ENCODE peak calls at places on chromosomes 16 and 17, in eight cellular contexts. A, R, V, C, D, E, Y and J are unnamed samples.

GRCh38 chr16:4989391-4990006 is 31.4 kb downstream of the SEC14L5 start:
- DNase-seq in A (no peak), R (no peak), V (no peak), C (peak), D (no peak), E (no peak), Y (no peak), J (no peak)

GRCh38 chr17:59361386-59361785 is 29.9 kb downstream of the YPEL2 start:
- DNase-seq in A (no peak), R (peak), V (peak), C (no peak), D (no peak), E (peak), Y (no peak), J (peak)

GRCh38 chr17:10063730-10064221 is 134.6 kb downstream of the GAS7 start:
- DNase-seq in A (no peak), R (no peak), V (no peak), C (no peak), D (no peak), E (peak), Y (no peak), J (no peak)

GRCh38 chr17:81254955-81255717 is 16.0 kb downstream of the NDUFAF8 start:
- DNase-seq in A (no peak), R (peak), V (peak), C (peak), D (peak), E (peak), Y (no peak), J (peak)

GRCh38 chr17:28513476-28513875 is 7.3 kb downstream of the FOXN1 start:
- DNase-seq in A (no peak), R (no peak), V (no peak), C (no peak), D (no peak), E (no peak), Y (no peak), J (no peak)

GRCh38 chr17:75516619-75517276 is 420 bp downstream of the TSEN54 start:
- DNase-seq in A (no peak), R (peak), V (peak), C (peak), D (no peak), E (no peak), Y (peak), J (peak)

GRCh38 chr16:67443299-67443698 is 12.4 kb downstream of the HSD11B2 start:
- DNase-seq in A (no peak), R (no peak), V (no peak), C (no peak), D (no peak), E (no peak), Y (no peak), J (no peak)

GRCh38 chr16:87864331-87864989 is 4.8 kb downstream of the SLC7A5 start:
- DNase-seq in A (no peak), R (peak), V (peak), C (no peak), D (no peak), E (peak), Y (no peak), J (no peak)

GRCh38 chr16:20867585-20867984 is 32.6 kb downstream of the DCUN1D3 start:
- DNase-seq in A (no peak), R (no peak), V (peak), C (no peak), D (no peak), E (peak), Y (no peak), J (no peak)

GRCh38 chr17:78252111-78252634 is 20.7 kb downstream of the TMEM235 start:
- DNase-seq in A (no peak), R (no peak), V (no peak), C (no peak), D (peak), E (no peak), Y (no peak), J (no peak)

GRCh38 chr17:31722251-31723056 is 136.6 kb downstream of the COPRS start:
- DNase-seq in A (no peak), R (no peak), V (peak), C (no peak), D (no peak), E (peak), Y (no peak), J (peak)

GRCh38 chr17:38620551-38621277 is 15.0 kb upstream of the SRCIN1 start:
- DNase-seq in A (no peak), R (no peak), V (no peak), C (no peak), D (no peak), E (no peak), Y (no peak), J (no peak)

GRCh38 chr17:67227488-67227887 is 17.5 kb downstream of the HELZ start:
- DNase-seq in A (no peak), R (no peak), V (peak), C (no peak), D (no peak), E (peak), Y (no peak), J (peak)

GRCh38 chr16:83720981-83721380 is 86.8 kb upstream of the HSBP1 start:
- DNase-seq in A (no peak), R (no peak), V (no peak), C (no peak), D (no peak), E (no peak), Y (no peak), J (no peak)

GRCh38 chr16:52896478-52897164 is 156.1 kb downstream of the CHD9NB start:
- DNase-seq in A (no peak), R (no peak), V (no peak), C (no peak), D (no peak), E (no peak), Y (no peak), J (no peak)

GRCh38 chr17:73156166-73156840 is 8.5 kb upstream of the SSTR2 start:
- DNase-seq in A (peak), R (peak), V (peak), C (peak), D (peak), E (peak), Y (peak), J (peak)

GRCh38 chr17:36535669-36536081 is 888 bp downstream of the PIGW start:
- DNase-seq in A (no peak), R (no peak), V (no peak), C (no peak), D (no peak), E (no peak), Y (no peak), J (no peak)

GRCh38 chr17:64785050-64785449 is 122.9 kb upstream of the SMURF2 start:
- DNase-seq in A (no peak), R (no peak), V (no peak), C (peak), D (no peak), E (no peak), Y (no peak), J (no peak)

GRCh38 chr17:82461827-82462524 is 3.4 kb downstream of the NARF start:
- DNase-seq in A (no peak), R (peak), V (no peak), C (no peak), D (no peak), E (no peak), Y (no peak), J (no peak)

GRCh38 chr17:55322451-55322985 is 57.8 kb downstream of the HLF start:
- DNase-seq in A (no peak), R (no peak), V (no peak), C (no peak), D (no peak), E (no peak), Y (no peak), J (no peak)

GRCh38 chr17:20302191-20302917 is 165.0 kb downstream of the LGALS9B start:
- DNase-seq in A (no peak), R (no peak), V (peak), C (no peak), D (no peak), E (peak), Y (no peak), J (no peak)

GRCh38 chr16:82523786-82524185 is 103.0 kb upstream of the CDH13 start:
- DNase-seq in A (no peak), R (no peak), V (peak), C (no peak), D (no peak), E (no peak), Y (no peak), J (no peak)

GRCh38 chr17:70184770-70185169 is 15.4 kb downstream of the KCNJ2 start:
- DNase-seq in A (no peak), R (peak), V (peak), C (no peak), D (no peak), E (peak), Y (no peak), J (no peak)

GRCh38 chr16:70635356-70636016 is 10.9 kb upstream of the IL34 start:
- DNase-seq in A (no peak), R (peak), V (peak), C (no peak), D (no peak), E (peak), Y (peak), J (peak)

DNA sequence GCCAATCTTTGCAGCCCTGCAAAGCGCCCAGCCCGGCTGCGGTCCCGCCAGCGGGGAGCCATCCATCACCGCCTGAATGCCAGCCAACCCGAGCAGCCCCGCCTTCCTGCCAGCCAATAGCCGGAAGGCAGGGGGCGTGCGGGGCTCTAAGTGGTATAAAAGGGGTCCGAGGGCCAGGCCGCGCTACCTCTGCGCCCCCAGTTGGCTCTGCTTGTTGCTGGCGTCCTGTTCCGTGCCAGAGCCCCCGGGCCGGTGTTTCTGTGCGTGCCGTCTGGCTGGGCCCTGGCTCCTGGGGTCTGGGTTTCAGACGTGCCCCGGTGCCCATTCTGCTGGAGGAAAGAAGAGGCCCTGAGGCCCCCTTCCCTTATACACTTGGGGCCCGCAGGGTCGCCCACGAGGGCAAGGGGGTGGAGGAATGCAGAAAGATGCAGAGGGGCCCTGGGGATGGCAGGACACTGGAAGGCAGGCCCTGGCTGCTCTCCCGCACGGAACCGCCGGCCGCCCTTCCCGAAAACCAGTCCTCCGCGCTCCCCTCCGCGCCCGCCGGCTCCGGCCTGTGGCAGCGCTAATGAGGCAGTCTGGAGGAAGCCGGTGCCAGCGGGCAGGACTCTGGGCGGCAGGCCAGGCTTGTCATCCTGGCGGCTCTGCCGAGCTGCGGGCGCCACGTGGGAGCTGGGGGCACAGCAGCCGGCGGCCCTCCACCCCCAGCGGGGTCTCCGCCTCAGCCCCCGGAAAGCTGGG is 14.0 kb downstream of the COPZ2 start:
- DNase-seq in A (peak), R (peak), V (peak), C (peak), D (peak), E (peak), Y (no peak), J (peak)
- H3K4me3 ChIP-seq in A (peak), R (peak), V (peak), C (peak), D (peak), E (peak), Y (peak), J (peak)

GRCh38 chr17:50429793-50430192 is 3.8 kb downstream of the ACSF2 start:
- DNase-seq in A (no peak), R (no peak), V (no peak), C (no peak), D (no peak), E (no peak), Y (no peak), J (no peak)
- H3K9ac ChIP-seq in A (no peak), R (no peak), V (no peak), C (no peak), D (no peak), E (no peak), Y (no peak), J (peak)

GRCh38 chr17:45172232-45172540 is 10.5 kb downstream of the HEXIM2 start:
- DNase-seq in A (no peak), R (no peak), V (no peak), C (no peak), D (no peak), E (no peak), Y (no peak), J (no peak)
- H3K4me3 ChIP-seq in A (peak), R (peak), V (no peak), C (no peak), D (no peak), E (no peak), Y (no peak), J (peak)

GRCh38 chr16:50204426-50205108 is 51.5 kb downstream of the TENT4B start:
- DNase-seq in A (no peak), R (no peak), V (peak), C (no peak), D (no peak), E (no peak), Y (no peak), J (no peak)
- H3K9ac ChIP-seq in A (no peak), R (no peak), V (no peak), C (no peak), D (no peak), E (no peak), Y (no peak), J (no peak)

GRCh38 chr17:7263071-7263800 is 958 bp upstream of the CLDN7 start:
- DNase-seq in A (peak), R (peak), V (no peak), C (peak), D (peak), E (no peak), Y (no peak), J (no peak)
- H3K4me3 ChIP-seq in A (peak), R (peak), V (no peak), C (peak), D (peak), E (no peak), Y (peak), J (peak)

GRCh38 chr17:41773731-41774193 is 12.7 kb downstream of the JUP start:
- DNase-seq in A (no peak), R (no peak), V (no peak), C (no peak), D (peak), E (peak), Y (no peak), J (no peak)
- H3K9ac ChIP-seq in A (peak), R (peak), V (no peak), C (peak), D (peak), E (no peak), Y (no peak), J (no peak)

GRCh38 chr17:45244725-45245656 is 16.9 kb downstream of the SPATA32 start:
- DNase-seq in A (no peak), R (no peak), V (no peak), C (no peak), D (no peak), E (no peak), Y (no peak), J (no peak)

GRCh38 chr17:45241315-45242011 is 19.8 kb downstream of the FMNL1 start:
- DNase-seq in A (no peak), R (no peak), V (no peak), C (peak), D (peak), E (no peak), Y (peak), J (no peak)

GRCh38 chr17:45240905-45241314 is 19.2 kb downstream of the FMNL1 start:
- DNase-seq in A (no peak), R (no peak), V (no peak), C (no peak), D (no peak), E (no peak), Y (no peak), J (no peak)

GRCh38 chr17:45243750-45244149 is 18.1 kb downstream of the SPATA32 start:
- DNase-seq in A (no peak), R (no peak), V (no peak), C (no peak), D (peak), E (no peak), Y (no peak), J (no peak)

DNA sequence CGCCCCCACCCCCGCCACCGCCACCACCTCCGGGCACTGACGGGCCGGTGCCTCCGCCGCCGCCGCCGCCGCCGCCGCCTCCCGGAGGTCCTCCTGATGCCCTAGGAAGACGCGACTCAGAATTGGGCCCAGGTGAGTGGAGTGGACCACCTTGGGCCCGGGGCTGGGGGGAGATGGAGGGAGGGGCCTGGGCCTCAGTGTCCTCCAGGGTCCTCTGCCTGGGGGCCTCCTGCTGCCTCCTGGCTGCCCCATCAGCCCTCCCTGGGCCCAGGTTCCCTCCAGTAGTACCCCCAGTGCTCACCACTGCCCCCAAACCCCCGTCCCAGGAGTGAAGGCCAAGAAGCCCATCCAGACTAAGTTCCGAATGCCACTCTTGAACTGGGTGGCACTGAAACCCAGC is 19.9 kb downstream of the SPATA32 start:
- DNase-seq in A (no peak), R (no peak), V (no peak), C (no peak), D (no peak), E (no peak), Y (no peak), J (no peak)
- H3K4me3 ChIP-seq in A (no peak), R (no peak), V (no peak), C (no peak), D (no peak), E (no peak), Y (peak), J (no peak)